ENCODE peak calls at places on chromosomes 3 and 15, in five cellular contexts. One of them, this sample, is unnamed.

GRCh38 chr3:112101946-112102345 is 15.8 kb downstream of the C3orf52 start:
- DNase-seq in esophagus squamous epithelium: no peak
- DNase-seq in sigmoid colon: no peak
- DNase-seq in uterus: no peak
- DNase-seq in stomach: no peak
- DNase-seq in this sample: no peak

GRCh38 chr15:48803877-48804276 is 7.0 kb downstream of the CEP152 start:
- DNase-seq in esophagus squamous epithelium: no peak
- DNase-seq in sigmoid colon: no peak
- DNase-seq in uterus: no peak
- DNase-seq in stomach: no peak
- DNase-seq in this sample: no peak

GRCh38 chr3:107939621-107940236 is 151.1 kb downstream of the CD47 start:
- DNase-seq in esophagus squamous epithelium: no peak
- DNase-seq in sigmoid colon: no peak
- DNase-seq in uterus: no peak
- DNase-seq in stomach: no peak
- DNase-seq in this sample: no peak

GRCh38 chr15:39720721-39721611 is 61.7 kb downstream of the FSIP1 start:
- DNase-seq in esophagus squamous epithelium: no peak
- DNase-seq in sigmoid colon: no peak
- DNase-seq in uterus: no peak
- DNase-seq in stomach: no peak
- DNase-seq in this sample: no peak

GRCh38 chr3:134545818-134546217 is 60.0 kb downstream of the CEP63 start:
- DNase-seq in esophagus squamous epithelium: no peak
- DNase-seq in sigmoid colon: no peak
- DNase-seq in uterus: no peak
- DNase-seq in stomach: no peak
- DNase-seq in this sample: no peak

GRCh38 chr15:57028176-57028575 is 109.7 kb downstream of the TCF12 start:
- DNase-seq in esophagus squamous epithelium: no peak
- DNase-seq in sigmoid colon: no peak
- DNase-seq in uterus: no peak
- DNase-seq in stomach: no peak
- DNase-seq in this sample: no peak

GRCh38 chr3:141227752-141228151 is 3.9 kb upstream of the PXYLP1 start:
- DNase-seq in esophagus squamous epithelium: no peak
- DNase-seq in sigmoid colon: no peak
- DNase-seq in uterus: no peak
- DNase-seq in stomach: no peak
- DNase-seq in this sample: no peak

GRCh38 chr15:100592898-100593297 is 9.1 kb downstream of the LINS1 start:
- DNase-seq in esophagus squamous epithelium: no peak
- DNase-seq in sigmoid colon: no peak
- DNase-seq in uterus: no peak
- DNase-seq in stomach: no peak
- DNase-seq in this sample: no peak

GRCh38 chr3:138898708-138899107 is 48.2 kb downstream of the FOXL2 start:
- DNase-seq in esophagus squamous epithelium: no peak
- DNase-seq in sigmoid colon: no peak
- DNase-seq in uterus: no peak
- DNase-seq in stomach: no peak
- DNase-seq in this sample: no peak

GRCh38 chr3:113167929-113168771 is 43.2 kb upstream of the BOC start:
- DNase-seq in esophagus squamous epithelium: no peak
- DNase-seq in sigmoid colon: peak
- DNase-seq in uterus: peak
- DNase-seq in stomach: no peak
- DNase-seq in this sample: no peak

GRCh38 chr15:55343168-55343567 is 24.1 kb downstream of the PIGB start:
- DNase-seq in esophagus squamous epithelium: no peak
- DNase-seq in sigmoid colon: no peak
- DNase-seq in uterus: no peak
- DNase-seq in stomach: no peak
- DNase-seq in this sample: no peak

GRCh38 chr3:172317984-172318383 is 130.3 kb downstream of the GHSR start:
- DNase-seq in esophagus squamous epithelium: no peak
- DNase-seq in sigmoid colon: peak
- DNase-seq in uterus: peak
- DNase-seq in stomach: no peak
- DNase-seq in this sample: no peak

GRCh38 chr3:197511130-197511529 is 44.6 kb downstream of the BDH1 start:
- DNase-seq in esophagus squamous epithelium: no peak
- DNase-seq in sigmoid colon: no peak
- DNase-seq in uterus: no peak
- DNase-seq in stomach: no peak
- DNase-seq in this sample: no peak

GRCh38 chr3:188663839-188664238 is 507.9 kb upstream of the TPRG1 start:
- DNase-seq in esophagus squamous epithelium: no peak
- DNase-seq in sigmoid colon: no peak
- DNase-seq in uterus: no peak
- DNase-seq in stomach: no peak
- DNase-seq in this sample: no peak

GRCh38 chr15:75456710-75457109 is 5.2 kb upstream of the SIN3A start:
- DNase-seq in esophagus squamous epithelium: no peak
- DNase-seq in sigmoid colon: no peak
- DNase-seq in uterus: no peak
- DNase-seq in stomach: no peak
- DNase-seq in this sample: no peak

DNA sequence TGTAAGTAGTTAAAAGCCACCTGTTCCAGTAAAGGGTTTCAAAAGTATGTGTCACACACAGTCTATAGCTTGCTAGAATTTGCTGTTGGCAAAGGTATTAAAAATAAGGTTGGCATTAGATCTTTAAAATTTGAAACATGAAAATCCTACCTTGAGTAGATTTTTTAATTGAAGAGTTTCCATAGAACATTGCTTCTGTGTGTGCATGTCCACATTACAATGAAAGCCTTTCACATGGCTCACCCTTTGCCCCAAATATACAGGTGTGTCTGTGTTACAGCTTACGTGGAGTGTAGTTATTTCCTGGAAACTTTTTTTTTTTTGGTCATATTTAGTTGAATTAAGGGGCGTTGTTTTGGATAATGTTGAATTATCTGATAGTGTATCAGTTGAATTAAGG is 2.2 kb downstream of the ABHD17C start:
- DNase-seq in esophagus squamous epithelium: no peak
- DNase-seq in sigmoid colon: no peak
- DNase-seq in uterus: no peak
- DNase-seq in stomach: no peak
- DNase-seq in this sample: no peak
- TF ChIP-seq POLR2A in esophagus squamous epithelium: no peak
- TF ChIP-seq POLR2A in sigmoid colon: no peak
- TF ChIP-seq POLR2A in uterus: no peak
- TF ChIP-seq POLR2A in stomach: no peak
- TF ChIP-seq POLR2A in this sample: no peak

GRCh38 chr3:101896103-101896757 is 46.9 kb downstream of the NFKBIZ start:
- DNase-seq in esophagus squamous epithelium: no peak
- DNase-seq in sigmoid colon: no peak
- DNase-seq in uterus: no peak
- DNase-seq in stomach: no peak
- DNase-seq in this sample: no peak

GRCh38 chr3:101892648-101893047 is 43.3 kb downstream of the NFKBIZ start:
- DNase-seq in esophagus squamous epithelium: no peak
- DNase-seq in sigmoid colon: no peak
- DNase-seq in uterus: no peak
- DNase-seq in stomach: no peak
- DNase-seq in this sample: no peak

GRCh38 chr3:101886626-101887025 is 37.3 kb downstream of the NFKBIZ start:
- DNase-seq in esophagus squamous epithelium: no peak
- DNase-seq in sigmoid colon: no peak
- DNase-seq in uterus: no peak
- DNase-seq in stomach: no peak
- DNase-seq in this sample: no peak

GRCh38 chr3:101888653-101889052 is 39.3 kb downstream of the NFKBIZ start:
- DNase-seq in esophagus squamous epithelium: no peak
- DNase-seq in sigmoid colon: peak
- DNase-seq in uterus: peak
- DNase-seq in stomach: no peak
- DNase-seq in this sample: no peak

DNA sequence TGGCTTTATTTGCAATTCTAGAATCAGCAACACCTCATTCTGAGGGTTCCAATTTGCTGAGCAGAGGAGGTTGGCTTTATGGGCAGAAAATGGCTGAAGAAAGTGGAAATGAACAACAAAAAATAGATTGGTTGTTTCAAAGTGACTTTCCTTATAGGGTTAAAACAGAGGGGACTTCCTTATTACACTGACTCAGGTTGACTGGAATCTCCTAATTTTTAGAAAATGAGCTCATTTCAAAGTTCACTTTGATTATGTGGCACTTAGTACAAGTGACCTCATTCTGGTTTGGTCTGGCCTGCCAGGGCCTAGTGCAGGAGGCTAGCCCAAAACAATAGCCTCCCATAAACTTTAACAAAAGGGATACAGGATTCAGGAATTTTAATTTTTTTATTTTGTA is 41.4 kb downstream of the NFKBIZ start:
- DNase-seq in esophagus squamous epithelium: no peak
- DNase-seq in sigmoid colon: no peak
- DNase-seq in uterus: no peak
- DNase-seq in stomach: no peak
- DNase-seq in this sample: no peak
- TF ChIP-seq POLR2A in esophagus squamous epithelium: no peak
- TF ChIP-seq POLR2A in sigmoid colon: no peak
- TF ChIP-seq POLR2A in uterus: no peak
- TF ChIP-seq POLR2A in stomach: no peak
- TF ChIP-seq POLR2A in this sample: no peak

GRCh38 chr3:143974181-143974876 is 2.7 kb downstream of the DIPK2A start:
- DNase-seq in esophagus squamous epithelium: no peak
- DNase-seq in sigmoid colon: no peak
- DNase-seq in uterus: no peak
- DNase-seq in stomach: no peak
- DNase-seq in this sample: no peak

GRCh38 chr3:143971367-143972154 is at the start of gene DIPK2A:
- DNase-seq in esophagus squamous epithelium: peak
- DNase-seq in sigmoid colon: peak
- DNase-seq in uterus: peak
- DNase-seq in stomach: peak
- DNase-seq in this sample: peak

GRCh38 chr3:143972155-143972494 is 502 bp downstream of the DIPK2A start:
- DNase-seq in esophagus squamous epithelium: no peak
- DNase-seq in sigmoid colon: no peak
- DNase-seq in uterus: no peak
- DNase-seq in stomach: no peak
- DNase-seq in this sample: no peak

GRCh38 chr3:143973352-143974021 is 1.9 kb downstream of the DIPK2A start:
- DNase-seq in esophagus squamous epithelium: no peak
- DNase-seq in sigmoid colon: no peak
- DNase-seq in uterus: no peak
- DNase-seq in stomach: no peak
- DNase-seq in this sample: no peak

GRCh38 chr3:143972495-143973351 is 1.1 kb downstream of the DIPK2A start:
- DNase-seq in esophagus squamous epithelium: peak
- DNase-seq in sigmoid colon: peak
- DNase-seq in uterus: peak
- DNase-seq in stomach: peak
- DNase-seq in this sample: peak
- TF ChIP-seq POLR2A in esophagus squamous epithelium: no peak
- TF ChIP-seq POLR2A in sigmoid colon: no peak
- TF ChIP-seq POLR2A in uterus: no peak
- TF ChIP-seq POLR2A in stomach: no peak
- TF ChIP-seq POLR2A in this sample: no peak

DNA sequence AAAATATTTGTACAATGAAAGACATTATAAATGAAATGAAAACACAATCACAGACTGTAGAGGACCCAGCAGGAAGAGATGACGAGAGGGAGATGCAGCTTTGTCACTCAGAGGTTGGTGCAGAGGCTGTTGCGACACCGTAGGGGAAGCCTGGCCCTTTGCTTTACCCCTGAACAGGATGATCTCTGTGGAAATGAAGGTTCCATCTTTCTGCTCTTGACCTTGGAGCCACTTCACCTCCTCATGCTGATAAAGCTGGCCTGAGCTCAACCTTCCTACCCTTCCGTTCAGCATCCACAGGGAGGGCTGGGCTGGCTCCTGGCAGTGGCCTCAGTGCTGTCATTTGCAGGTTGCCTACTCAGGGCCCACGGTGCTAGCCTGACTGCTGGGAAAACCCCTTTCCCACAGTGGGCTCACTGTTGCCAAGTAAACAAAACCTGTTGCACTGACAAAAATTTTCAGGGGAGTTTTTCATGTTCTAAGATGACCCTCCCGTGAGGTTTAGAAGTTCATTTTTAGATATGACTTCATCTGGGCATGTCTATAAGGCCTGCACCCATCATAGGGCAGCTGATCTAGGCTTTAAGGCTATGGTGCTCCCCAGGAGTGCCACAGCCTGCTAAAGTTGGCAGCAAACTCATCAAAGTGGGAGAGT is 3.0 kb upstream of the CD80 start:
- DNase-seq in esophagus squamous epithelium: no peak
- DNase-seq in sigmoid colon: no peak
- DNase-seq in uterus: no peak
- DNase-seq in stomach: no peak
- DNase-seq in this sample: peak
- TF ChIP-seq POLR2A in esophagus squamous epithelium: no peak
- TF ChIP-seq POLR2A in sigmoid colon: no peak
- TF ChIP-seq POLR2A in uterus: no peak
- TF ChIP-seq POLR2A in stomach: no peak
- TF ChIP-seq POLR2A in this sample: peak

GRCh38 chr3:47412453-47412756 is 31.6 kb downstream of the PTPN23 start:
- DNase-seq in esophagus squamous epithelium: no peak
- DNase-seq in sigmoid colon: no peak
- DNase-seq in uterus: no peak
- DNase-seq in stomach: no peak
- DNase-seq in this sample: no peak
- TF ChIP-seq POLR2A in esophagus squamous epithelium: no peak
- TF ChIP-seq POLR2A in sigmoid colon: no peak
- TF ChIP-seq POLR2A in uterus: no peak
- TF ChIP-seq POLR2A in stomach: no peak
- TF ChIP-seq POLR2A in this sample: no peak

This sample was measured in GM12892.